ENCODE peak calls at places on chromosome 6, in eight cellular contexts. N is heart left ventricle, Y is neural progenitor cell, Q is hepatocyte, E is fibroblast of lung, C is upper lobe of right lung, B is stomach, K is heart right ventricle. M is an unnamed sample.

GRCh38 chr6:118768904-118769325 is 117.5 kb upstream of the CEP85L start:
- DNase-seq in N (no peak), Y (peak), Q (no peak), E (no peak), C (no peak), B (no peak), K (no peak), M (no peak)

GRCh38 chr6:167827062-167827587 is 414 bp downstream of the AFDN start:
- DNase-seq in N (peak), Y (no peak), Q (no peak), E (peak), C (peak), B (peak), K (peak), M (peak)

GRCh38 chr6:33297956-33298772 is 578 bp downstream of the RGL2 start:
- DNase-seq in N (peak), Y (peak), Q (peak), E (peak), C (no peak), B (peak), K (peak), M (peak)

GRCh38 chr6:42226251-42227143 is 8.8 kb upstream of the MRPS10 start:
- DNase-seq in N (no peak), Y (no peak), Q (peak), E (peak), C (no peak), B (no peak), K (no peak), M (no peak)

GRCh38 chr6:55868910-55869479 is 6.4 kb downstream of the BMP5 start:
- DNase-seq in N (no peak), Y (no peak), Q (peak), E (peak), C (no peak), B (no peak), K (no peak), M (no peak)

GRCh38 chr6:49980898-49981297 is 11.5 kb upstream of the DEFB113 start:
- DNase-seq in N (no peak), Y (no peak), Q (no peak), E (no peak), C (no peak), B (no peak), K (no peak), M (no peak)

GRCh38 chr6:114042267-114043075 is 71.5 kb upstream of the HDAC2 start:
- DNase-seq in N (no peak), Y (no peak), Q (no peak), E (peak), C (no peak), B (no peak), K (no peak), M (no peak)

GRCh38 chr6:108556864-108557493 is 3.7 kb upstream of the FOXO3 start:
- DNase-seq in N (no peak), Y (peak), Q (peak), E (peak), C (no peak), B (no peak), K (no peak), M (no peak)

GRCh38 chr6:142279350-142280180 is 22.2 kb upstream of the ADGRG6 start:
- DNase-seq in N (no peak), Y (no peak), Q (no peak), E (peak), C (no peak), B (no peak), K (no peak), M (no peak)

GRCh38 chr6:110688661-110689268 is 126.5 kb downstream of the CDK19 start:
- DNase-seq in N (no peak), Y (no peak), Q (no peak), E (no peak), C (peak), B (peak), K (no peak), M (no peak)

GRCh38 chr6:37059344-37060194 is 54.1 kb downstream of the FGD2 start:
- DNase-seq in N (peak), Y (peak), Q (peak), E (peak), C (peak), B (peak), K (peak), M (peak)

GRCh38 chr6:54053893-54054391 is 57.3 kb upstream of the MLIP start:
- DNase-seq in N (no peak), Y (no peak), Q (peak), E (peak), C (no peak), B (no peak), K (no peak), M (no peak)

GRCh38 chr6:142372348-142372747 is 70.5 kb downstream of the ADGRG6 start:
- DNase-seq in N (no peak), Y (no peak), Q (peak), E (peak), C (no peak), B (no peak), K (no peak), M (no peak)

GRCh38 chr6:4397307-4397706 is 261.9 kb upstream of the ECI2 start:
- DNase-seq in N (no peak), Y (no peak), Q (no peak), E (no peak), C (no peak), B (no peak), K (no peak), M (no peak)
- H3K27ac ChIP-seq in N (no peak), Y (no peak), Q (no peak), E (no peak), C (no peak), B (no peak), K (no peak), M (no peak)

GRCh38 chr6:24910331-24910849 is 25.4 kb downstream of the RIPOR2 start:
- DNase-seq in N (peak), Y (peak), Q (no peak), E (peak), C (peak), B (no peak), K (peak), M (peak)
- H3K4me3 ChIP-seq in N (peak), Y (peak), Q (peak), E (peak), C (peak), B (peak), K (peak), M (peak)

GRCh38 chr6:132063204-132063603 is 112.0 kb upstream of the CCN2 start:
- DNase-seq in N (no peak), Y (no peak), Q (no peak), E (peak), C (no peak), B (no peak), K (no peak), M (no peak)
- H3K27ac ChIP-seq in N (no peak), Y (no peak), Q (peak), E (no peak), C (no peak), B (no peak), K (no peak), M (no peak)

GRCh38 chr6:10166031-10166430 is 248.8 kb downstream of the TFAP2A start:
- DNase-seq in N (no peak), Y (no peak), Q (no peak), E (no peak), C (no peak), B (no peak), K (no peak), M (no peak)

GRCh38 chr6:10163159-10163962 is 251.5 kb downstream of the TFAP2A start:
- DNase-seq in N (no peak), Y (peak), Q (peak), E (no peak), C (no peak), B (no peak), K (no peak), M (no peak)
- H3K4me3 ChIP-seq in N (no peak), Y (no peak), Q (no peak), E (no peak), C (no peak), B (no peak), K (no peak), M (no peak)

DNA sequence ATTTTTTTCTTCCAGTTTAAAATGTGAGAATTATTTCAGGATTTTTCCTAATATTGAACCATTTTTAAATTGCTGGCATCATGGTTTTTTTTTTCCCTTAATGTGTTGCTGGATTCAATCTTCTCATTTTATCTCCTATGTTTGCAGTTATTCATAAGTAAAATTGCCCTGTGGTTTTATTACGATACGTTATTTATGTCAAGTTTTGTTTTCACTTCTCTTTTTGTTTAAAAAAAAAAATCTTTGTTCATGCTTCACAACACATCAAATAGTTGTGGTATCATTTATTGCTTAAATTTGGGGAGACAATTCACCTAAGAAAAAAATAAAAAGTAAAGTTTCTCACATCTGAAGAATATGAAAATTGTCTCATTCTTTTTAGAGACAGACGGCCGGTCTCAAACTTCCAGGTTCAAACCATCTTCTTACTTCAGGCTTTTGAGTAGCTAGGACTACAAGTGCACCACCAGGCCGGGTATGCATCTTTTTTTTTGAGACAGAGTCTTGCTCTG is 239.3 kb upstream of the ID4 start:
- DNase-seq in N (no peak), Y (no peak), Q (no peak), E (no peak), C (no peak), B (no peak), K (no peak), M (no peak)
- H3K27ac ChIP-seq in N (no peak), Y (no peak), Q (no peak), E (no peak), C (no peak), B (no peak), K (no peak), M (no peak)

M was measured in right cardiac atrium.